ENCODE peak calls at places on chromosomes 2 and 18, in six cellular contexts. V, D, M, U, E and T are unnamed samples. For H3K36me3, the result is how much of the 10 kb centered on the place peaks cover.

GRCh38 chr2:199458806-199459285 is 1.1 kb upstream of the SATB2 start:
- DNase-seq in V (peak), D (no peak), M (peak), U (no peak), E (no peak), T (no peak)

GRCh38 chr18:56522826-56523225 is 115.6 kb downstream of the TXNL1 start:
- DNase-seq in V (no peak), D (no peak), M (no peak), U (no peak), E (no peak), T (no peak)

GRCh38 chr2:208890486-208890885 is 483.9 kb downstream of the PTH2R start:
- DNase-seq in V (no peak), D (no peak), M (no peak), U (no peak), E (no peak), T (no peak)

GRCh38 chr2:223930002-223930976 is 14.8 kb downstream of the WDFY1 start:
- DNase-seq in V (peak), D (no peak), M (peak), U (peak), E (no peak), T (no peak)

GRCh38 chr2:133424876-133425275 is 143.4 kb downstream of the NCKAP5 start:
- DNase-seq in V (no peak), D (no peak), M (no peak), U (no peak), E (no peak), T (no peak)

GRCh38 chr2:240129311-240129710 is 6.8 kb downstream of the COPS9 start:
- DNase-seq in V (peak), D (no peak), M (no peak), U (no peak), E (no peak), T (no peak)

GRCh38 chr18:27656167-27656778 is 471.2 kb upstream of the CHST9 start:
- DNase-seq in V (no peak), D (no peak), M (no peak), U (no peak), E (peak), T (no peak)

GRCh38 chr2:234291765-234292204 is 205.1 kb downstream of the ARL4C start:
- DNase-seq in V (no peak), D (no peak), M (peak), U (no peak), E (no peak), T (peak)

DNA sequence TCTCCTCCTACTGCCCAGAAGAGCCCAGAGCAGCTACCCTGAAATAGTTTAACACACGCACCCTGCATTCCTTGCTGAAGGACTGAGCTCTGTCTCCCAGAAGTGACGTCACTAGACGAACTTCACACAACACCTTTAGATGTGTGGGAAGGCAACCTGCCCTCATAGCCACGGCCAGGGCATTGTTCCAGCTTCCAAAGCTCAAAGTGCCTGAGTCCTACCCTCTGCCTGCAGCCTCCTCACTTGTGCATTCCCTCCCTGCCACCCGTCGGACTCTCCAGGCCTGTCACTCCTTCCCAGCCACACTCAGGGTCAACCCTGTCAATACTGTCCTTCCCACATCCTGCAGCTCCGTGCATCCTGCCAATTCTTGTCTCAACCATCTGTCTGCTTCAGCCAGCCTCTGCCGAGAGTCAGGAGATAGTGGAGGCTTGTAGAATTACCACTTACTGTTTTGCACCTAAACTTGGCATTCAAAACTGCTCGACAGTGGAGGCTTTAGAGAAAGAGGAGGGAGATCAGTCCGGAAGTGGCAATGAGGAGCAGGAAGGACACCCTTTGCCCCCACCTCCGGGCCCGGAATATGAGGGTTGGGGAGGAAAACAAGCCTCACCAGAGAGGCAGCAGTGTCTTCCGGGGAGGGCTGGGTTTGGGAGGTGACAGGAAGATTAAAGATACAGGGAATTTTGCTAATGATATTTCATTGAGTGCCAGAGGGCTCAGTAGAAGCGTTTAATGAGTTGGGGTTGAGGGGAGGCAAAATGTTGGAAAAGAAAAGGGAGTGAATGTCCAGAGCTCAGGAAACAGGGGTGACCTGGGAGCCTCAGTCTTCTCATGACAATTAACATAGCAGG is 72.3 kb upstream of the ATG16L1 start:
- DNase-seq in V (no peak), D (no peak), M (no peak), U (no peak), E (no peak), T (no peak)
- H3K36me3 ChIP-seq in V (half or more), D (half or more), M (under half), U (under half), E (half or more), T (under half)

GRCh38 chr2:206797376-206797775 is 32.0 kb downstream of the FASTKD2 start:
- DNase-seq in V (no peak), D (no peak), M (no peak), U (no peak), E (no peak), T (peak)

GRCh38 chr2:206790311-206790935 is 25.0 kb downstream of the FASTKD2 start:
- DNase-seq in V (no peak), D (no peak), M (no peak), U (no peak), E (no peak), T (no peak)

GRCh38 chr2:206798009-206798408 is 32.6 kb downstream of the FASTKD2 start:
- DNase-seq in V (no peak), D (no peak), M (no peak), U (no peak), E (no peak), T (no peak)

DNA sequence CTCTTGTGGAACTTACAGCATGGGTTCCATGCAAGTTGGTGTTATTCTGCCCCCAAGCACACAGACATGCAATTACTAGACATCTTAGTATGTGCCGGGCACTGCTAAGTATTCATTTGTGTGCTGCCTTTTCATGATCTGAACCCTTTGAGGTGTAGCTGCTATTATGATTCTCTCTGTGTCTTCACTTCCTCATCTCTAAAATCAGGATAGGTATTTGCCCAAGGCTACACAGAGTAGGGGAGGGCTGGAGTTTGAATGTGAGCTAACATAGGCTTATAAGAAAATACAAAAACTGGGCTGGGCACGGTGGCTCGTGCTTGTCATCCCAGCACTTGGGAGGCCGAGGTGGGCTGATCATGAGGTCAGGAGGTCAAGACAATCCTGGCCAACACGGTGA is 27.2 kb downstream of the FASTKD2 start:
- DNase-seq in V (no peak), D (no peak), M (no peak), U (no peak), E (no peak), T (no peak)
- H3K36me3 ChIP-seq in V (half or more), D (under half), M (half or more), U (under half), E (under half), T (under half)

GRCh38 chr18:68694316-68694715 is 20.6 kb downstream of the TMX3 start:
- DNase-seq in V (peak), D (no peak), M (peak), U (no peak), E (no peak), T (no peak)
- H3K36me3 ChIP-seq in V (half or more), D (under half), M (half or more), U (under half), E (under half), T (under half)

GRCh38 chr2:20250436-20250835 is 25.5 kb upstream of the SDC1 start:
- DNase-seq in V (no peak), D (no peak), M (no peak), U (no peak), E (no peak), T (no peak)

GRCh38 chr2:20249170-20249569 is 24.2 kb upstream of the SDC1 start:
- DNase-seq in V (no peak), D (no peak), M (no peak), U (no peak), E (no peak), T (no peak)

GRCh38 chr2:20257411-20257810 is 32.5 kb upstream of the SDC1 start:
- DNase-seq in V (no peak), D (no peak), M (no peak), U (no peak), E (no peak), T (no peak)

GRCh38 chr2:20254731-20255130 is 29.8 kb upstream of the SDC1 start:
- DNase-seq in V (no peak), D (no peak), M (no peak), U (no peak), E (no peak), T (no peak)
- H3K36me3 ChIP-seq in V (half or more), D (half or more), M (half or more), U (under half), E (under half), T (half or more)

GRCh38 chr18:12011199-12011961 is 30.1 kb downstream of the IMPA2 start:
- DNase-seq in V (peak), D (no peak), M (no peak), U (no peak), E (no peak), T (no peak)
- H3K36me3 ChIP-seq in V (under half), D (under half), M (under half), U (under half), E (under half), T (under half)

GRCh38 chr2:101847661-101848339 is 144.0 kb upstream of the IL1R2 start:
- DNase-seq in V (no peak), D (no peak), M (no peak), U (no peak), E (no peak), T (no peak)
- H3K36me3 ChIP-seq in V (half or more), D (under half), M (half or more), U (under half), E (under half), T (half or more)

GRCh38 chr2:179428659-179429058 is 164.0 kb upstream of the SESTD1 start:
- DNase-seq in V (no peak), D (no peak), M (no peak), U (no peak), E (no peak), T (peak)
- H3K36me3 ChIP-seq in V (under half), D (under half), M (under half), U (under half), E (under half), T (under half)